ENCODE peak calls at places on chromosomes 5 and 9, in ten cellular contexts. One of them, this sample, is unnamed.

GRCh38 chr5:78611161-78611605 is 37.4 kb downstream of the LHFPL2 start:
- DNase-seq in mesenchymal stem cell: peak
- DNase-seq in fibroblast of the aortic adventitia: no peak
- DNase-seq in body of pancreas: peak
- DNase-seq in foreskin fibroblast: peak
- DNase-seq in heart left ventricle: no peak
- DNase-seq in transverse colon: no peak
- DNase-seq in CD4-positive, CD25-positive, alpha-beta regulatory T cell: no peak
- DNase-seq in trophoblast cell: peak
- DNase-seq in HepG2: no peak
- DNase-seq in this sample: no peak

GRCh38 chr5:38029431-38030065 is 189.7 kb upstream of the GDNF start:
- DNase-seq in transverse colon: no peak
- DNase-seq in foreskin fibroblast: no peak
- DNase-seq in body of pancreas: no peak
- DNase-seq in CD4-positive, CD25-positive, alpha-beta regulatory T cell: no peak
- DNase-seq in trophoblast cell: peak
- DNase-seq in mesenchymal stem cell: no peak
- DNase-seq in HepG2: no peak
- DNase-seq in heart left ventricle: no peak
- DNase-seq in fibroblast of the aortic adventitia: no peak
- DNase-seq in this sample: no peak

GRCh38 chr9:130995399-130995941 is 13.5 kb upstream of the LAMC3 start:
- DNase-seq in foreskin fibroblast: peak
- DNase-seq in fibroblast of the aortic adventitia: peak
- DNase-seq in body of pancreas: no peak
- DNase-seq in transverse colon: peak
- DNase-seq in HepG2: no peak
- DNase-seq in trophoblast cell: no peak
- DNase-seq in mesenchymal stem cell: peak
- DNase-seq in CD4-positive, CD25-positive, alpha-beta regulatory T cell: no peak
- DNase-seq in heart left ventricle: peak
- DNase-seq in this sample: no peak

GRCh38 chr9:35374436-35374835 is 115.5 kb upstream of the RUSC2 start:
- DNase-seq in trophoblast cell: no peak
- DNase-seq in transverse colon: no peak
- DNase-seq in mesenchymal stem cell: no peak
- DNase-seq in foreskin fibroblast: no peak
- DNase-seq in body of pancreas: no peak
- DNase-seq in HepG2: no peak
- DNase-seq in heart left ventricle: no peak
- DNase-seq in fibroblast of the aortic adventitia: no peak
- DNase-seq in CD4-positive, CD25-positive, alpha-beta regulatory T cell: no peak
- DNase-seq in this sample: no peak

GRCh38 chr5:2291146-2291840 is 408.6 kb upstream of the IRX4 start:
- DNase-seq in fibroblast of the aortic adventitia: no peak
- DNase-seq in HepG2: no peak
- DNase-seq in CD4-positive, CD25-positive, alpha-beta regulatory T cell: no peak
- DNase-seq in heart left ventricle: no peak
- DNase-seq in foreskin fibroblast: no peak
- DNase-seq in trophoblast cell: no peak
- DNase-seq in mesenchymal stem cell: no peak
- DNase-seq in transverse colon: no peak
- DNase-seq in body of pancreas: no peak
- DNase-seq in this sample: no peak

GRCh38 chr5:176596069-176596656 is 13.8 kb downstream of the GPRIN1 start:
- DNase-seq in mesenchymal stem cell: no peak
- DNase-seq in transverse colon: no peak
- DNase-seq in body of pancreas: no peak
- DNase-seq in fibroblast of the aortic adventitia: no peak
- DNase-seq in trophoblast cell: no peak
- DNase-seq in CD4-positive, CD25-positive, alpha-beta regulatory T cell: no peak
- DNase-seq in foreskin fibroblast: no peak
- DNase-seq in HepG2: no peak
- DNase-seq in heart left ventricle: no peak
- DNase-seq in this sample: no peak

GRCh38 chr5:75045071-75045470 is 7.3 kb downstream of the GCNT4 start:
- DNase-seq in transverse colon: no peak
- DNase-seq in mesenchymal stem cell: no peak
- DNase-seq in HepG2: no peak
- DNase-seq in fibroblast of the aortic adventitia: no peak
- DNase-seq in body of pancreas: no peak
- DNase-seq in heart left ventricle: no peak
- DNase-seq in trophoblast cell: no peak
- DNase-seq in foreskin fibroblast: no peak
- DNase-seq in CD4-positive, CD25-positive, alpha-beta regulatory T cell: no peak
- DNase-seq in this sample: no peak

GRCh38 chr9:129990269-129991005 is 52.6 kb downstream of the FNBP1 start:
- DNase-seq in fibroblast of the aortic adventitia: no peak
- DNase-seq in heart left ventricle: no peak
- DNase-seq in foreskin fibroblast: no peak
- DNase-seq in CD4-positive, CD25-positive, alpha-beta regulatory T cell: peak
- DNase-seq in transverse colon: peak
- DNase-seq in trophoblast cell: peak
- DNase-seq in HepG2: no peak
- DNase-seq in body of pancreas: no peak
- DNase-seq in mesenchymal stem cell: peak
- DNase-seq in this sample: no peak

GRCh38 chr5:157731272-157732129 is at the start of gene THG1L:
- DNase-seq in trophoblast cell: peak
- DNase-seq in fibroblast of the aortic adventitia: peak
- DNase-seq in mesenchymal stem cell: peak
- DNase-seq in HepG2: peak
- DNase-seq in CD4-positive, CD25-positive, alpha-beta regulatory T cell: peak
- DNase-seq in foreskin fibroblast: peak
- DNase-seq in heart left ventricle: peak
- DNase-seq in body of pancreas: peak
- DNase-seq in transverse colon: peak
- DNase-seq in this sample: peak

GRCh38 chr5:20636686-20637085 is 648.7 kb upstream of the CDH18 start:
- DNase-seq in fibroblast of the aortic adventitia: no peak
- DNase-seq in CD4-positive, CD25-positive, alpha-beta regulatory T cell: no peak
- DNase-seq in foreskin fibroblast: no peak
- DNase-seq in trophoblast cell: peak
- DNase-seq in mesenchymal stem cell: no peak
- DNase-seq in HepG2: no peak
- DNase-seq in body of pancreas: no peak
- DNase-seq in heart left ventricle: no peak
- DNase-seq in transverse colon: no peak
- DNase-seq in this sample: no peak

GRCh38 chr5:121630402-121630801 is 221.3 kb upstream of the FTMT start:
- DNase-seq in transverse colon: no peak
- DNase-seq in fibroblast of the aortic adventitia: peak
- DNase-seq in heart left ventricle: no peak
- DNase-seq in trophoblast cell: peak
- DNase-seq in CD4-positive, CD25-positive, alpha-beta regulatory T cell: no peak
- DNase-seq in foreskin fibroblast: peak
- DNase-seq in body of pancreas: no peak
- DNase-seq in HepG2: peak
- DNase-seq in mesenchymal stem cell: no peak
- DNase-seq in this sample: peak

GRCh38 chr5:78615697-78616096 is 32.9 kb downstream of the LHFPL2 start:
- DNase-seq in body of pancreas: no peak
- DNase-seq in mesenchymal stem cell: no peak
- DNase-seq in fibroblast of the aortic adventitia: peak
- DNase-seq in HepG2: no peak
- DNase-seq in foreskin fibroblast: no peak
- DNase-seq in CD4-positive, CD25-positive, alpha-beta regulatory T cell: no peak
- DNase-seq in trophoblast cell: peak
- DNase-seq in heart left ventricle: no peak
- DNase-seq in transverse colon: no peak
- DNase-seq in this sample: no peak

DNA sequence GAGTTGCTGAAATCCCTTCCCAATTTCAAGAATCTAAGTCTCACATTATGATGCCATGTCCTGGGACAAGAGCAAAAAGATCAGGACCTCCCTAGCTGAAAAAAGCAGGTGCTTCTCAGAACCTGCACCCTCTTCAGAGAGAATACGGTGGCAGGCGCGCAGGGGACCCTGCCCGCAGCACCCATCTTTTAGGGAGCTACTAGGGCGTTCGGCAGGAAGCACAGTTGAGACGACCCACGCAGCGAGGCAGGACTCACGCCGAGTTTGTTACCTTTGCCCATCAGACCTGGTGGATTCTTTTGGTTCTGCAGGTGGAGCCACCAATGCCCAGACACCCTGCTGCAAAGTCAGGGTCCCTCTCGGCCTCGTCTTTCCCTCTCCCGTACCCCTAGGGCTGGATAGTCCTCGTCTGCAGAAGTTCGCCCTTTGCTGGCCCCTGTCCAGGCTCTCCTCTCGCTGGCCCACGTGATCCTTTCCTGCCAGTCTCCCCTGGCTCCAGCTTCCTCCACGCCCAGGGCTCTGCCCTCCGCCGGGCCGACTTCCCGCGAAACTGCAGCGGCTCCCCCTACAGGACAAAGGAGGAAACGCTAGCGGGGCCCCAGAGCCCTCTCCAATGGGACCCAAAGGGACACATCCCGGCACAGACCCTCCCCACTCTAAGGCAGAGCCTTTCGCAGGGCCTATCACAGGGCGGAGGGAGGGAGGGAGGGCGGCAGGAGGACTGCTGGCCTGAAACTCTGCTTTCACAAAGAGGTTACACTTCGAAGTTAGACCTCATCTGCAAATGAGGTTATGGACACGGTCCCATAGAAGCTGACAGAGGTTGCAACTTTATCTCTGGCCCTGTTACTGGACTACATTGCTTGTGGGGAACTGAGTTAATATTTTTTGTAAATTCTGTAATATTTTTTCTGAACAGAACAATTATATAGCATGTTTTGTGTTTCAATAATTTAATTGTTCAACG is 28.8 kb downstream of the TMEM174 start:
- DNase-seq in trophoblast cell: peak
- DNase-seq in fibroblast of the aortic adventitia: peak
- DNase-seq in CD4-positive, CD25-positive, alpha-beta regulatory T cell: peak
- DNase-seq in transverse colon: peak
- DNase-seq in body of pancreas: peak
- DNase-seq in heart left ventricle: peak
- DNase-seq in foreskin fibroblast: peak
- DNase-seq in HepG2: peak
- DNase-seq in mesenchymal stem cell: peak
- DNase-seq in this sample: peak
- H3K4me3 ChIP-seq in trophoblast cell: no peak
- H3K4me3 ChIP-seq in fibroblast of the aortic adventitia: no peak
- H3K4me3 ChIP-seq in CD4-positive, CD25-positive, alpha-beta regulatory T cell: no peak
- H3K4me3 ChIP-seq in transverse colon: no peak
- H3K4me3 ChIP-seq in body of pancreas: no peak
- H3K4me3 ChIP-seq in heart left ventricle: no peak
- H3K4me3 ChIP-seq in foreskin fibroblast: no peak
- H3K4me3 ChIP-seq in HepG2: no peak
- H3K4me3 ChIP-seq in mesenchymal stem cell: no peak
- H3K4me3 ChIP-seq in this sample: no peak

GRCh38 chr9:4986291-4986690 is 1.2 kb downstream of the JAK2 start:
- DNase-seq in trophoblast cell: no peak
- DNase-seq in transverse colon: no peak
- DNase-seq in mesenchymal stem cell: peak
- DNase-seq in CD4-positive, CD25-positive, alpha-beta regulatory T cell: no peak
- DNase-seq in body of pancreas: no peak
- DNase-seq in fibroblast of the aortic adventitia: peak
- DNase-seq in foreskin fibroblast: no peak
- DNase-seq in heart left ventricle: no peak
- DNase-seq in HepG2: no peak
- DNase-seq in this sample: no peak
- H3K4me3 ChIP-seq in trophoblast cell: no peak
- H3K4me3 ChIP-seq in transverse colon: peak
- H3K4me3 ChIP-seq in mesenchymal stem cell: no peak
- H3K4me3 ChIP-seq in CD4-positive, CD25-positive, alpha-beta regulatory T cell: peak
- H3K4me3 ChIP-seq in body of pancreas: no peak
- H3K4me3 ChIP-seq in fibroblast of the aortic adventitia: peak
- H3K4me3 ChIP-seq in foreskin fibroblast: peak
- H3K4me3 ChIP-seq in heart left ventricle: peak
- H3K4me3 ChIP-seq in HepG2: peak
- H3K4me3 ChIP-seq in this sample: peak

GRCh38 chr5:36301858-36302603 is at the start of gene RANBP3L:
- DNase-seq in heart left ventricle: no peak
- DNase-seq in trophoblast cell: peak
- DNase-seq in transverse colon: peak
- DNase-seq in fibroblast of the aortic adventitia: peak
- DNase-seq in foreskin fibroblast: peak
- DNase-seq in CD4-positive, CD25-positive, alpha-beta regulatory T cell: no peak
- DNase-seq in HepG2: no peak
- DNase-seq in body of pancreas: peak
- DNase-seq in mesenchymal stem cell: peak
- DNase-seq in this sample: peak

GRCh38 chr5:36297653-36298052 is 4.0 kb downstream of the RANBP3L start:
- DNase-seq in mesenchymal stem cell: no peak
- DNase-seq in CD4-positive, CD25-positive, alpha-beta regulatory T cell: no peak
- DNase-seq in trophoblast cell: no peak
- DNase-seq in fibroblast of the aortic adventitia: no peak
- DNase-seq in body of pancreas: no peak
- DNase-seq in HepG2: no peak
- DNase-seq in heart left ventricle: no peak
- DNase-seq in foreskin fibroblast: no peak
- DNase-seq in transverse colon: no peak
- DNase-seq in this sample: no peak

GRCh38 chr5:36300927-36301540 is 668 bp downstream of the RANBP3L start:
- DNase-seq in transverse colon: no peak
- DNase-seq in body of pancreas: peak
- DNase-seq in foreskin fibroblast: peak
- DNase-seq in fibroblast of the aortic adventitia: peak
- DNase-seq in heart left ventricle: no peak
- DNase-seq in mesenchymal stem cell: peak
- DNase-seq in CD4-positive, CD25-positive, alpha-beta regulatory T cell: no peak
- DNase-seq in trophoblast cell: no peak
- DNase-seq in HepG2: no peak
- DNase-seq in this sample: peak

GRCh38 chr5:36298546-36298945 is 3.2 kb downstream of the RANBP3L start:
- DNase-seq in body of pancreas: no peak
- DNase-seq in HepG2: no peak
- DNase-seq in trophoblast cell: peak
- DNase-seq in heart left ventricle: no peak
- DNase-seq in CD4-positive, CD25-positive, alpha-beta regulatory T cell: no peak
- DNase-seq in transverse colon: no peak
- DNase-seq in fibroblast of the aortic adventitia: peak
- DNase-seq in foreskin fibroblast: peak
- DNase-seq in mesenchymal stem cell: no peak
- DNase-seq in this sample: no peak

GRCh38 chr5:36300181-36300926 is 1.3 kb downstream of the RANBP3L start:
- DNase-seq in trophoblast cell: no peak
- DNase-seq in fibroblast of the aortic adventitia: no peak
- DNase-seq in HepG2: no peak
- DNase-seq in body of pancreas: no peak
- DNase-seq in foreskin fibroblast: peak
- DNase-seq in CD4-positive, CD25-positive, alpha-beta regulatory T cell: no peak
- DNase-seq in transverse colon: no peak
- DNase-seq in mesenchymal stem cell: peak
- DNase-seq in heart left ventricle: no peak
- DNase-seq in this sample: peak
- H3K4me3 ChIP-seq in trophoblast cell: no peak
- H3K4me3 ChIP-seq in fibroblast of the aortic adventitia: no peak
- H3K4me3 ChIP-seq in HepG2: no peak
- H3K4me3 ChIP-seq in body of pancreas: no peak
- H3K4me3 ChIP-seq in foreskin fibroblast: no peak
- H3K4me3 ChIP-seq in CD4-positive, CD25-positive, alpha-beta regulatory T cell: no peak
- H3K4me3 ChIP-seq in transverse colon: no peak
- H3K4me3 ChIP-seq in mesenchymal stem cell: no peak
- H3K4me3 ChIP-seq in heart left ventricle: peak
- H3K4me3 ChIP-seq in this sample: peak

DNA sequence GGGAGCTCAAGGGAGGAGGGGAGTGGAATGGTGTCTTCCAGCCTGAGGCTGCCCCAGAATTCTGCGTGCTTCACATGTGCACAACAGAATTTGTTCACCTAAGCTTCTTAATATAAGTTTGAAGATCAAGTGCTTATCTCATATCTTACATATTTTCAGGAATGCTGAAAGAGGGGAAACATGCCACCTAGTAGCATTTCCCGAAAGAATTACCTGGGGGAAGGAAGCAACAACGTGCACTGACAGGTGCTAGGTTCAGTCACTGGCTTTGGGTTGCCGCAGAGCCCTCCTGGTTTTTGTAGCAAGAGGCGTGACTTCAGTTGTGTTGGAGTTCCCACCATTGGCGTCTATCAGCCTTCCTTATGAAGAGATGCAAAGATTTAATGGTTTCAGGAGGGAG is 481.1 kb downstream of the CCDC171 start:
- DNase-seq in fibroblast of the aortic adventitia: no peak
- DNase-seq in trophoblast cell: peak
- DNase-seq in foreskin fibroblast: no peak
- DNase-seq in body of pancreas: no peak
- DNase-seq in HepG2: no peak
- DNase-seq in CD4-positive, CD25-positive, alpha-beta regulatory T cell: no peak
- DNase-seq in mesenchymal stem cell: no peak
- DNase-seq in transverse colon: no peak
- DNase-seq in heart left ventricle: no peak
- DNase-seq in this sample: no peak
- H3K4me3 ChIP-seq in fibroblast of the aortic adventitia: no peak
- H3K4me3 ChIP-seq in trophoblast cell: no peak
- H3K4me3 ChIP-seq in foreskin fibroblast: no peak
- H3K4me3 ChIP-seq in body of pancreas: no peak
- H3K4me3 ChIP-seq in HepG2: no peak
- H3K4me3 ChIP-seq in CD4-positive, CD25-positive, alpha-beta regulatory T cell: no peak
- H3K4me3 ChIP-seq in mesenchymal stem cell: no peak
- H3K4me3 ChIP-seq in transverse colon: no peak
- H3K4me3 ChIP-seq in heart left ventricle: no peak
- H3K4me3 ChIP-seq in this sample: no peak

This sample was measured in LNCaP clone FGC.